ENCODE peak calls at places on chromosomes 16 and 17, in seven cellular contexts. V is mesendoderm, N is IMR-90, F is neuronal stem cell, T is H9, W is H1, Z is trophoblast cell. D is an unnamed sample.
A peak's percentile ranks its signal among the peaks of the same experiment; 100 is the strongest.

GRCh38 chr17:35560703-35561102 is at the start of gene SLFN14:
- DNase-seq in V (peak; percentile 53), N (no peak), F (no peak), T (no peak), W (no peak), Z (no peak), D (no peak)

GRCh38 chr17:78727057-78727456 is 55.0 kb downstream of the CYTH1 start:
- DNase-seq in V (no peak), N (no peak), F (no peak), T (no peak), W (no peak), Z (no peak), D (no peak)

GRCh38 chr16:2181952-2182351 is 14.5 kb downstream of the CASKIN1 start:
- DNase-seq in V (no peak), N (no peak), F (no peak), T (no peak), W (no peak), Z (no peak), D (no peak)

GRCh38 chr16:4580245-4580644 is 24.1 kb downstream of the C16orf96 start:
- DNase-seq in V (no peak), N (no peak), F (no peak), T (no peak), W (no peak), Z (no peak), D (no peak)

GRCh38 chr17:74635418-74635817 is 11.9 kb upstream of the CD300E start:
- DNase-seq in V (peak; percentile 79), N (no peak), F (peak; percentile 26), T (no peak), W (no peak), Z (no peak), D (no peak)

GRCh38 chr17:285751-286422 is 66.7 kb downstream of the RPH3AL start:
- DNase-seq in V (no peak), N (no peak), F (no peak), T (no peak), W (peak; percentile 61), Z (no peak), D (no peak)

GRCh38 chr16:4370151-4370550 is 1.5 kb upstream of the VASN start:
- DNase-seq in V (no peak), N (no peak), F (no peak), T (no peak), W (no peak), Z (no peak), D (no peak)

GRCh38 chr17:53924530-53925455 is 102.1 kb downstream of the KIF2B start:
- DNase-seq in V (peak; percentile 26), N (no peak), F (peak; percentile 4), T (no peak), W (no peak), Z (peak; percentile 5), D (no peak)

GRCh38 chr17:9850151-9850550 is 24.4 kb downstream of the GLP2R start:
- DNase-seq in V (no peak), N (no peak), F (no peak), T (peak; percentile 5), W (no peak), Z (no peak), D (no peak)

GRCh38 chr17:73192219-73192893 is 499 bp upstream of the COG1 start:
- DNase-seq in V (peak; percentile 92), N (peak; percentile 65), F (peak; percentile 79), T (peak; percentile 83), W (peak; percentile 77), Z (peak; percentile 57), D (peak; percentile 78)

GRCh38 chr17:6365187-6365943 is 69.6 kb downstream of the AIPL1 start:
- DNase-seq in V (no peak), N (peak; percentile 74), F (no peak), T (no peak), W (peak; percentile 19), Z (no peak), D (peak; percentile 93)

GRCh38 chr17:49914664-49915063 is 54.3 kb upstream of the DLX4 start:
- DNase-seq in V (no peak), N (no peak), F (no peak), T (no peak), W (no peak), Z (peak; percentile 38), D (no peak)

GRCh38 chr16:8756755-8757154 is 40.7 kb downstream of the TMEM186 start:
- DNase-seq in V (no peak), N (no peak), F (no peak), T (no peak), W (no peak), Z (no peak), D (no peak)

GRCh38 chr17:8066841-8067775 is 20.4 kb downstream of the ALOX12B start:
- DNase-seq in V (no peak), N (no peak), F (no peak), T (no peak), W (no peak), Z (no peak), D (no peak)

GRCh38 chr17:74515941-74516340 is 15.3 kb downstream of the CD300LB start:
- DNase-seq in V (no peak), N (no peak), F (no peak), T (no peak), W (no peak), Z (no peak), D (no peak)

GRCh38 chr16:83420206-83420760 is 387.5 kb upstream of the HSBP1 start:
- DNase-seq in V (peak; percentile 34), N (peak; percentile 47), F (peak; percentile 67), T (no peak), W (no peak), Z (no peak), D (peak; percentile 48)

GRCh38 chr16:10206215-10206614 is 24.0 kb upstream of the GRIN2A start:
- DNase-seq in V (no peak), N (no peak), F (no peak), T (no peak), W (no peak), Z (no peak), D (no peak)

GRCh38 chr17:49848019-49848473 is at the start of gene TAC4:
- DNase-seq in V (no peak), N (no peak), F (no peak), T (peak; percentile 57), W (no peak), Z (no peak), D (no peak)

GRCh38 chr16:5228369-5228768 is 130.8 kb upstream of the EEF2KMT start:
- DNase-seq in V (peak; percentile 64), N (no peak), F (no peak), T (peak; percentile 65), W (no peak), Z (no peak), D (no peak)

GRCh38 chr17:82441686-82442487 is 8.7 kb downstream of the CYBC1 start:
- DNase-seq in V (no peak), N (no peak), F (no peak), T (peak; percentile 30), W (no peak), Z (peak; percentile 92), D (no peak)

GRCh38 chr17:57130708-57131461 is 45.8 kb downstream of the AKAP1 start:
- DNase-seq in V (peak; percentile 77), N (peak; percentile 70), F (peak; percentile 87), T (peak; percentile 83), W (peak; percentile 89), Z (peak; percentile 64), D (peak; percentile 74)

GRCh38 chr17:57121308-57122042 is 36.4 kb downstream of the AKAP1 start:
- DNase-seq in V (peak; percentile 71), N (peak; percentile 36), F (peak; percentile 51), T (peak; percentile 72), W (no peak), Z (no peak), D (peak; percentile 57)

GRCh38 chr17:57124053-57124452 is 39.0 kb downstream of the AKAP1 start:
- DNase-seq in V (no peak), N (no peak), F (no peak), T (no peak), W (no peak), Z (no peak), D (no peak)

GRCh38 chr17:57125406-57125805 is 40.4 kb downstream of the AKAP1 start:
- DNase-seq in V (no peak), N (no peak), F (no peak), T (no peak), W (no peak), Z (no peak), D (no peak)

GRCh38 chr17:57125866-57126265 is 40.8 kb downstream of the AKAP1 start:
- DNase-seq in V (no peak), N (no peak), F (no peak), T (no peak), W (no peak), Z (no peak), D (no peak)
- H2BK120ac ChIP-seq in V (no peak overlapping the region), N (no peak overlapping the region), F (no peak overlapping the region), T (no peak overlapping the region), W (no peak overlapping the region), Z (no peak overlapping the region), D (no peak overlapping the region)

GRCh38 chr17:45639297-45639849 is 144.7 kb upstream of the CRHR1 start:
- DNase-seq in V (no peak), N (no peak), F (no peak), T (no peak), W (no peak), Z (no peak), D (no peak)
- H2BK120ac ChIP-seq in V (no peak overlapping the region), N (no peak overlapping the region), F (no peak overlapping the region), T (no peak overlapping the region), W (no peak overlapping the region), Z (no peak overlapping the region), D (no peak overlapping the region)

GRCh38 chr16:17564856-17565255 is 94.1 kb upstream of the XYLT1 start:
- DNase-seq in V (no peak), N (no peak), F (no peak), T (no peak), W (no peak), Z (peak; percentile 29), D (no peak)
- H2BK120ac ChIP-seq in V (no peak overlapping the region), N (no peak overlapping the region), F (no peak overlapping the region), T (no peak overlapping the region), W (no peak overlapping the region), Z (no peak overlapping the region), D (no peak overlapping the region)

GRCh38 chr17:63480192-63480784 is 3.4 kb downstream of the ACE start:
- DNase-seq in V (no peak), N (no peak), F (no peak), T (no peak), W (no peak), Z (no peak), D (no peak)
- H2BK120ac ChIP-seq in V (no peak overlapping the region), N (no peak overlapping the region), F (no peak overlapping the region), T (no peak overlapping the region), W (no peak overlapping the region), Z (no peak overlapping the region), D (no peak overlapping the region)

GRCh38 chr17:47013341-47013740 is 34.3 kb upstream of the RPRML start:
- DNase-seq in V (no peak), N (no peak), F (no peak), T (no peak), W (no peak), Z (no peak), D (no peak)
- H2BK120ac ChIP-seq in V (no peak overlapping the region), N (no peak overlapping the region), F (no peak overlapping the region), T (no peak overlapping the region), W (no peak overlapping the region), Z (no peak overlapping the region), D (no peak overlapping the region)